ENCODE peak calls at places on chromosomes 4 and X, in seven cellular contexts. One of them, this sample, is unnamed.

GRCh38 chr4:145281224-145281623 is 100.8 kb upstream of the OTUD4 start:
- DNase-seq in endothelial cell: no peak
- DNase-seq in ascending aorta: no peak
- DNase-seq in activated naive CD4-positive, alpha-beta T cell treated with Interleukin-2 at 50 U/mL for 16 hours: no peak
- DNase-seq in RPMI7951: no peak
- DNase-seq in progenitor cell of endocrine pancreas: no peak
- DNase-seq in psoas muscle: no peak
- DNase-seq in this sample: no peak

GRCh38 chr4:6372649-6373525 is 99.5 kb downstream of the PPP2R2C start:
- DNase-seq in progenitor cell of endocrine pancreas: no peak
- DNase-seq in psoas muscle: no peak
- DNase-seq in ascending aorta: no peak
- DNase-seq in activated naive CD4-positive, alpha-beta T cell treated with Interleukin-2 at 50 U/mL for 16 hours: no peak
- DNase-seq in endothelial cell: peak
- DNase-seq in RPMI7951: peak
- DNase-seq in this sample: no peak

GRCh38 chr4:148076964-148077363 is 345.1 kb downstream of the ARHGAP10 start:
- DNase-seq in psoas muscle: no peak
- DNase-seq in activated naive CD4-positive, alpha-beta T cell treated with Interleukin-2 at 50 U/mL for 16 hours: no peak
- DNase-seq in endothelial cell: no peak
- DNase-seq in progenitor cell of endocrine pancreas: no peak
- DNase-seq in RPMI7951: peak
- DNase-seq in ascending aorta: no peak
- DNase-seq in this sample: no peak

GRCh38 chr4:52057196-52057595 is 6.1 kb downstream of the SPATA18 start:
- DNase-seq in RPMI7951: no peak
- DNase-seq in activated naive CD4-positive, alpha-beta T cell treated with Interleukin-2 at 50 U/mL for 16 hours: no peak
- DNase-seq in psoas muscle: no peak
- DNase-seq in progenitor cell of endocrine pancreas: no peak
- DNase-seq in ascending aorta: no peak
- DNase-seq in endothelial cell: no peak
- DNase-seq in this sample: no peak

GRCh38 chr4:53863731-53864130 is 200.7 kb downstream of the CHIC2 start:
- DNase-seq in activated naive CD4-positive, alpha-beta T cell treated with Interleukin-2 at 50 U/mL for 16 hours: no peak
- DNase-seq in progenitor cell of endocrine pancreas: no peak
- DNase-seq in psoas muscle: no peak
- DNase-seq in ascending aorta: no peak
- DNase-seq in RPMI7951: peak
- DNase-seq in endothelial cell: no peak
- DNase-seq in this sample: no peak

GRCh38 chr4:3780347-3781171 is 14.4 kb downstream of the ADRA2C start:
- DNase-seq in RPMI7951: no peak
- DNase-seq in ascending aorta: no peak
- DNase-seq in activated naive CD4-positive, alpha-beta T cell treated with Interleukin-2 at 50 U/mL for 16 hours: no peak
- DNase-seq in endothelial cell: no peak
- DNase-seq in progenitor cell of endocrine pancreas: no peak
- DNase-seq in psoas muscle: no peak
- DNase-seq in this sample: no peak

GRCh38 chr4:8891646-8892555 is 20.3 kb upstream of the HMX1 start:
- DNase-seq in RPMI7951: no peak
- DNase-seq in activated naive CD4-positive, alpha-beta T cell treated with Interleukin-2 at 50 U/mL for 16 hours: no peak
- DNase-seq in psoas muscle: no peak
- DNase-seq in progenitor cell of endocrine pancreas: no peak
- DNase-seq in endothelial cell: no peak
- DNase-seq in ascending aorta: no peak
- DNase-seq in this sample: no peak

GRCh38 chr4:13455411-13455810 is 28.7 kb downstream of the RAB28 start:
- DNase-seq in progenitor cell of endocrine pancreas: no peak
- DNase-seq in endothelial cell: no peak
- DNase-seq in psoas muscle: no peak
- DNase-seq in ascending aorta: no peak
- DNase-seq in RPMI7951: no peak
- DNase-seq in activated naive CD4-positive, alpha-beta T cell treated with Interleukin-2 at 50 U/mL for 16 hours: no peak
- DNase-seq in this sample: no peak

GRCh38 chrX:111095974-111096870 is at the start of gene PAK3:
- DNase-seq in RPMI7951: peak
- DNase-seq in psoas muscle: peak
- DNase-seq in endothelial cell: peak
- DNase-seq in progenitor cell of endocrine pancreas: peak
- DNase-seq in ascending aorta: peak
- DNase-seq in activated naive CD4-positive, alpha-beta T cell treated with Interleukin-2 at 50 U/mL for 16 hours: peak
- DNase-seq in this sample: peak

GRCh38 chr4:173459857-173460256 is 60.9 kb upstream of the SCRG1 start:
- DNase-seq in psoas muscle: no peak
- DNase-seq in ascending aorta: no peak
- DNase-seq in endothelial cell: no peak
- DNase-seq in progenitor cell of endocrine pancreas: no peak
- DNase-seq in RPMI7951: no peak
- DNase-seq in activated naive CD4-positive, alpha-beta T cell treated with Interleukin-2 at 50 U/mL for 16 hours: no peak
- DNase-seq in this sample: no peak

GRCh38 chr4:78622253-78622979 is 70.8 kb downstream of the ANXA3 start:
- DNase-seq in psoas muscle: no peak
- DNase-seq in RPMI7951: no peak
- DNase-seq in progenitor cell of endocrine pancreas: no peak
- DNase-seq in endothelial cell: no peak
- DNase-seq in activated naive CD4-positive, alpha-beta T cell treated with Interleukin-2 at 50 U/mL for 16 hours: no peak
- DNase-seq in ascending aorta: no peak
- DNase-seq in this sample: no peak

GRCh38 chr4:166042510-166043055 is 169.5 kb downstream of the TLL1 start:
- DNase-seq in RPMI7951: no peak
- DNase-seq in progenitor cell of endocrine pancreas: no peak
- DNase-seq in ascending aorta: no peak
- DNase-seq in endothelial cell: no peak
- DNase-seq in activated naive CD4-positive, alpha-beta T cell treated with Interleukin-2 at 50 U/mL for 16 hours: no peak
- DNase-seq in psoas muscle: no peak
- DNase-seq in this sample: no peak

GRCh38 chrX:56530011-56530410 is 33.4 kb upstream of the UBQLN2 start:
- DNase-seq in activated naive CD4-positive, alpha-beta T cell treated with Interleukin-2 at 50 U/mL for 16 hours: no peak
- DNase-seq in RPMI7951: no peak
- DNase-seq in ascending aorta: no peak
- DNase-seq in psoas muscle: no peak
- DNase-seq in progenitor cell of endocrine pancreas: no peak
- DNase-seq in endothelial cell: no peak
- DNase-seq in this sample: no peak

GRCh38 chr4:5203309-5203708 is 152.0 kb downstream of the STK32B start:
- DNase-seq in ascending aorta: no peak
- DNase-seq in endothelial cell: no peak
- DNase-seq in progenitor cell of endocrine pancreas: no peak
- DNase-seq in psoas muscle: no peak
- DNase-seq in activated naive CD4-positive, alpha-beta T cell treated with Interleukin-2 at 50 U/mL for 16 hours: no peak
- DNase-seq in RPMI7951: peak
- DNase-seq in this sample: no peak

GRCh38 chrX:69137371-69137881 is 27.8 kb downstream of the PJA1 start:
- DNase-seq in ascending aorta: no peak
- DNase-seq in progenitor cell of endocrine pancreas: no peak
- DNase-seq in RPMI7951: peak
- DNase-seq in endothelial cell: peak
- DNase-seq in psoas muscle: no peak
- DNase-seq in activated naive CD4-positive, alpha-beta T cell treated with Interleukin-2 at 50 U/mL for 16 hours: no peak
- DNase-seq in this sample: no peak

GRCh38 chr4:81214518-81215218 is 354 bp downstream of the PRKG2 start:
- DNase-seq in activated naive CD4-positive, alpha-beta T cell treated with Interleukin-2 at 50 U/mL for 16 hours: no peak
- DNase-seq in psoas muscle: no peak
- DNase-seq in progenitor cell of endocrine pancreas: peak
- DNase-seq in ascending aorta: no peak
- DNase-seq in RPMI7951: no peak
- DNase-seq in endothelial cell: peak
- DNase-seq in this sample: peak